ENCODE peak calls at places on chromosomes 3 and 15, in five cellular contexts. V, L, F, T and P are unnamed samples.

GRCh38 chr3:172709776-172710708 is 825 bp downstream of the NCEH1 start:
- DNase-seq in V (peak), L (peak), F (no peak), T (peak), P (peak)

GRCh38 chr3:127110982-127111693 is 81.8 kb upstream of the PRR23E start:
- DNase-seq in V (no peak), L (no peak), F (no peak), T (no peak), P (no peak)

GRCh38 chr15:23538657-23539056 is 26.8 kb upstream of the MKRN3 start:
- DNase-seq in V (no peak), L (no peak), F (no peak), T (no peak), P (no peak)

GRCh38 chr3:95612611-95613010 is 1201.8 kb upstream of the EPHA6 start:
- DNase-seq in V (no peak), L (no peak), F (no peak), T (no peak), P (no peak)

GRCh38 chr15:22786868-22787698 is 639 bp downstream of the NIPA1 start:
- DNase-seq in V (peak), L (peak), F (no peak), T (no peak), P (peak)

GRCh38 chr15:52505141-52505540 is 23.5 kb downstream of the MYO5A start:
- DNase-seq in V (no peak), L (peak), F (no peak), T (no peak), P (no peak)

GRCh38 chr3:10520118-10520517 is 14.7 kb upstream of the ATP2B2 start:
- DNase-seq in V (no peak), L (no peak), F (no peak), T (no peak), P (no peak)

GRCh38 chr15:43208052-43209002 is 12.5 kb downstream of the EPB42 start:
- DNase-seq in V (no peak), L (no peak), F (no peak), T (no peak), P (no peak)

DNA sequence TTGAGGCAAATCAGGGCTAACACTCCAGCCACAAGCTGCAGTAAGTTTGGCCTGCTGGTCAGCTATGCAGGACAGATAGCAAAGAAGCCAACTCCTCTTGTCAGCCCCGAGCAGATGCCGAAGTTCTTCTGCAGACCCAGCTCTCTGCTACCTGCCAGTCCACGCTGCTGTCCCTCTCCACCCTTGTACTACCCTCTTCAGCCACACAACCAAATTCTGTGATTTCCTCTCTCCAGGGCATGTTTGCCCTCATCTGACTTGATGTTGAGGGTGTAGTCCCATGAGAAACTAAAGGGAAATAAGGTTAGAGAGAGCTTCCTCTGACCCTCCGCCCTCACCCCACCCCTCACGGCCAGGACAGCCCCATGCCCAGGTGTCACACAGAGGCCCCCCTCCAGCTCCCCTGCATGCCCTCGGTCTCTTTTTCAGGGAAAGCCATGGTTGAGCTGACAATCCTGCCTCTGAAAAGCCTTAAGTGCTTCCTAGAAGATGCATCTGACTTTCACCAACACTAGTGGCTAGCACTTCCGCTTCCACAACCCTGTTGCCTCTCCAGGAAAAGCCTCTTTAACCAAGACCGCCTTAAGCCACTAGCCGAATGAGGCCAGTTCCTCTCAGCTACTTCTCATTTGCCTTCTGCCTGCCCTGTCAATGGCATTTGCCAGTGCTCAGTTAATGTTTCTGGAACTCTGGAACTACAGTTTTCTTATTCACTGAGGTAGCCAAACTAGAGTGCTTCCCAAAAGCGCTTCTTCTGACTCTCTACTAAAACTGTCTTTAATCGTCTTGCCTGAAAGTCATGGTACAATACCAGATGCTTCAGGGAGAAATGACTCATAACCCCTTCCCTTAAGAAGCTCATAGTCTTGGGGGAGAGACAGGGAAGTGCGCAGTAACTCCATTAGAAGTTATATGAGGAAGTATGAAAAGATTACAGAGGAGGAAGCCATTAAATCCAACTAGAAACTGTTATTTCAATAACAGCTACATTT is 300.4 kb upstream of the STT3B start:
- DNase-seq in V (peak), L (no peak), F (no peak), T (no peak), P (no peak)
- TF ChIP-seq CTCF in V (no peak), L (no peak), F (no peak), T (no peak), P (no peak)

GRCh38 chr3:116426036-116426435 is 19.3 kb downstream of the LSAMP start:
- DNase-seq in V (no peak), L (no peak), F (no peak), T (no peak), P (no peak)

GRCh38 chr3:116425126-116425525 is 20.2 kb downstream of the LSAMP start:
- DNase-seq in V (no peak), L (no peak), F (no peak), T (no peak), P (no peak)

GRCh38 chr3:116423945-116424344 is 21.3 kb downstream of the LSAMP start:
- DNase-seq in V (no peak), L (no peak), F (no peak), T (no peak), P (no peak)

GRCh38 chr3:116423365-116423764 is 21.9 kb downstream of the LSAMP start:
- DNase-seq in V (no peak), L (no peak), F (no peak), T (no peak), P (no peak)
- H3K4me3 ChIP-seq in V (no peak), L (no peak), F (no peak), T (no peak), P (no peak)

GRCh38 chr3:65438096-65438495 is 600.6 kb downstream of the MAGI1 start:
- DNase-seq in V (no peak), L (no peak), F (no peak), T (no peak), P (no peak)

GRCh38 chr3:65439641-65440040 is 599.1 kb downstream of the MAGI1 start:
- DNase-seq in V (peak), L (peak), F (no peak), T (peak), P (peak)

GRCh38 chr3:65433480-65433879 is 605.2 kb downstream of the MAGI1 start:
- DNase-seq in V (no peak), L (no peak), F (no peak), T (no peak), P (no peak)

GRCh38 chr3:65438612-65439011 is 600.1 kb downstream of the MAGI1 start:
- DNase-seq in V (no peak), L (no peak), F (no peak), T (no peak), P (no peak)

DNA sequence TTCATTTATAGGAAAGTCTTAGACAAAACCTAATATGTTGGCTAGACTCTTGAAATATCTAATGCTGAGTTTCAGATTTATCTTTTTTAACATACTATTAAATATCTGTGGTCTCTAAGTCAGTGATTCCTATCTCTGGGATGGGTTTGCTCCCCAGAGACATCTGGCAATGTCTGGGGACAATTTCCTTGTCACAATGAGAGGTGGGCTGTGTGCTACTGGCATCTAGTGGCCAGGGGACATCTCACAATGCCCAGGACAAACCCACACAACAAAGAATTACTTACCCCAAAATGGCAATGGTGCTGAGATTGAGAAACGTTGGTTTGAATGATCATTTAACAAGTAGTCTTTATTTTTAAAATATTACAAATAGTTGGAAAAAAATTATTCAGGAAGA is 602.1 kb downstream of the MAGI1 start:
- DNase-seq in V (peak), L (no peak), F (no peak), T (peak), P (no peak)
- TF ChIP-seq CTCF in V (peak), L (peak), F (no peak), T (peak), P (peak)

DNA sequence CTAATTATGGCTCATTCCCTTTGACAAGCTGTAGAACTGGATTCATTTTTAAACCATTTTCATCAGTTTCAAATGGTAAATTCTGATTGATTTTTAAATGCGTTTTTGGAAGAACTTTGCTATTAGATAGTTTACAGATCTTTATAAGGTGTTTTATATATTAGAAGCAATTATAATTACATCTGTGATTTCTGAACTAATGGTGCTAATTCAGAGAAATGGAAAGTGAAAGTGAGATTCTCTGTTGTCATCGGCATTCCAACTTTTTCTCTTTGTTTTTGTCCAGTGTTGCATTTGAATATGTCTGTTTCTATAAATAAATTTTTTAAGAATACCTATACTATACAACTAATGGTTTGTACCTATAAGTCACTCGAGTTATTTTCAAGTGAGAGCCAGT is 62.7 kb downstream of the PXYLP1 start:
- DNase-seq in V (no peak), L (no peak), F (no peak), T (no peak), P (no peak)
- H3K4me3 ChIP-seq in V (peak), L (peak), F (peak), T (peak), P (peak)

DNA sequence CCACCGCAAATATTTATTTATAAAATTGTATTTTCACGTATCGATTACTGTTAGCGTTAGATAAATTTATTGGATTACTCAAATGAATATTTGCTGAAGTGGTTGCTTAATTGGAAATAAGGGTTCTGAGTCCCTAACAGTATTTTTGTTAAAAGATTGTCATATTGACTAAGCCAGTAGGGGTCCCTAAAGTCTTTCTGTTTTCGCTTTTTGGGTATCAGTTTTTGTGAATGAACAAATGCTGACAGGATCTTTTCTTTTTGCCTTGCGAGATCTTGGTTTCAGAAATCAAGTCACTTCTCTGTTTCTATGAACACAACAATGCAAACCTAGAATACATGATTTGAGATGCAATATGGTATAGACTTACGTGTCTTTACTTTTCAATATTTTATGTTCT is 7.1 kb downstream of the RAD51 start:
- DNase-seq in V (peak), L (no peak), F (no peak), T (peak), P (peak)
- TF ChIP-seq CTCF in V (peak), L (peak), F (no peak), T (peak), P (peak)

GRCh38 chr3:112333002-112333385 is at the start of gene CD200:
- DNase-seq in V (peak), L (peak), F (no peak), T (peak), P (peak)

GRCh38 chr3:112333386-112334334 is 704 bp downstream of the CD200 start:
- DNase-seq in V (no peak), L (no peak), F (no peak), T (peak), P (peak)

GRCh38 chr3:112338021-112338726 is 5.2 kb downstream of the CD200 start:
- DNase-seq in V (no peak), L (no peak), F (no peak), T (no peak), P (no peak)

GRCh38 chr3:112338727-112339056 is 5.7 kb downstream of the CD200 start:
- DNase-seq in V (no peak), L (no peak), F (no peak), T (no peak), P (no peak)

DNA sequence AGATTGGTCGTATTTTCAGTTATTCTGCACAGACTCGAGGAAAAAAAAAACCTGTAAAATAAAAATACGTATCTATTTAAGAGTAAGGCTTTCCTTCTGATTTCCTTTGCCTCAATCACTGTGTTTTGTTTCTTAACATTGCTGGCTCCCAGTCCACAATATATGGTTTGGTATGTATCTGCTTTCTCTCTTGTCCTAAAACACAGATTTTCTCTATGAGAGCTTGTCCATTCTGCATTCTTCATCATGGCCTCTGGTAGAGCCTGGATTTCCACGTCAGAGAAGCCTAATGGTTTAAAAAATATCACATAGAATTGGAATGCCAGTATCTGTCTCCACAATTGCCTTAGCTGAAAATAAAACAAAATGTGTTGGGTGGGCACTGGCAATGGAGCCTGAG is 1.8 kb downstream of the CD200 start:
- DNase-seq in V (no peak), L (no peak), F (no peak), T (peak), P (no peak)
- H3K4me3 ChIP-seq in V (no peak), L (peak), F (peak), T (peak), P (no peak)

DNA sequence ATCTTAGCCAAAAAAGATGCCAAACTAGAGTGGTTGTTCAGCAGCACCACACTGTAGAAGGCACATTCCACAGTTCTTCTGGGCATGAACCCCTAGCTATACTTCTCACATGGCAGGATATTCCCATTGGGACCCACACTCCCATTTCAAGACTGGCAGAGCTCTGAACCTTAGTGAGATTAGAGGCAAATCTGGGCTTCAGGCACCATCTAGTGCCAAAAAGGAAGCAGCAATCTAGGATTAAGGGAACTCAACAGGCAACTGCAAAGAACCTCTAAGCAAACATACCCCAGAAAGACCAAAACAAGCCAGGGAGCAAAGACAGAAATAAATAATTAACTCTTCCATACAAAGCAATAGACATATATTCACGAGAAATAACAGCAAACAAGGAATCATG is 66.2 kb downstream of the TAFA4 start:
- DNase-seq in V (no peak), L (no peak), F (no peak), T (no peak), P (no peak)
- TF ChIP-seq CTCF in V (no peak), L (no peak), F (no peak), T (no peak), P (no peak)

GRCh38 chr3:21747376-21747775 is 3.6 kb downstream of the ZNF385D start:
- DNase-seq in V (peak), L (no peak), F (no peak), T (no peak), P (peak)

GRCh38 chr3:21752749-21753347 is 1.8 kb upstream of the ZNF385D start:
- DNase-seq in V (peak), L (no peak), F (no peak), T (peak), P (peak)

GRCh38 chr3:21751891-21752290 is 881 bp upstream of the ZNF385D start:
- DNase-seq in V (peak), L (no peak), F (no peak), T (no peak), P (no peak)

GRCh38 chr3:21750291-21750690 is 719 bp downstream of the ZNF385D start:
- DNase-seq in V (peak), L (no peak), F (no peak), T (peak), P (no peak)

DNA sequence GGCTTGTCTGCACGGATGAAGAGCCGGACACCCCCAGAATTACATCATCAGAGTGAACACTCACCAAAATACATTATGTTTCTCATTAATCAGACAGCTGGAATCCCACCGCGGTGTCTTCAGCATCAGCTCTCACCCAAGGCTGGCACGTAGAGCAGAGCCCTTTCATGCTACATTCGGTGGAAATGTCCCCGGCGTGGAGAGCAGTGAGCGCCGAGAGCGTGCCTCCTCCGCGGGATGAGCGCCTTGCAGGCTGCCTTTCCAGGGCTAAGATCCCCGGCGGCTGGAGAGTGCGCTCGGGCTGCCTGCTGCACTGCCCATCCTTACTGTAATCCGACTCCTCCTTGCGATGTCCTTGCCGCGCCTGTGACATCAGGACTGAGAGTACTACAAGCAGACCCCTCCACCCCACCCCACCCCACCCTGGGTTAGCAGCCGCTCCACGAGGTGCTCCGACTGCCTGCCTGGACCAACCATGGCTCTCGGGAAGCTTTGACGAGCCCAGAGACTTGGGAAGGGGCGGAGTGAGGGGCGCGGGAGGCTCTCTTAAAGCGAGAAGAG is at the start of gene ZNF385D:
- DNase-seq in V (peak), L (peak), F (no peak), T (peak), P (peak)
- H3K4me3 ChIP-seq in V (peak), L (peak), F (peak), T (peak), P (peak)

GRCh38 chr3:48898383-48899234 is at the start of gene SLC25A20:
- DNase-seq in V (peak), L (peak), F (peak), T (peak), P (peak)
- TF ChIP-seq CTCF in V (no peak), L (peak), F (no peak), T (no peak), P (no peak)